ENCODE peak calls at places on chromosomes 6 and 20, in five cellular contexts. V, P, M, E and T are unnamed samples.

GRCh38 chr6:78615430-78615904 is 251.9 kb upstream of the IRAK1BP1 start:
- DNase-seq in E (no peak), M (no peak), P (no peak), V (no peak), T (no peak)

GRCh38 chr6:44676826-44677433 is 289.4 kb downstream of the CDC5L start:
- DNase-seq in M (peak; percentile 1), P (no peak), V (no peak), E (no peak), T (peak; percentile 60)

GRCh38 chr20:29410805-29411457 is 1846.5 kb upstream of the DEFB115 start:
- DNase-seq in E (no peak), M (no peak), P (no peak), V (no peak), T (no peak)

GRCh38 chr6:81766482-81767069 is 14.1 kb upstream of the TENT5A start:
- DNase-seq in P (no peak), V (no peak), E (no peak), M (no peak), T (no peak)

GRCh38 chr20:6142348-6142993 is 19.6 kb upstream of the FERMT1 start:
- DNase-seq in M (peak; percentile 63), V (peak; percentile 60), P (no peak), E (no peak), T (peak; percentile 35)

GRCh38 chr6:28368522-28368921 is 18.8 kb downstream of the ZKSCAN3 start:
- DNase-seq in E (no peak), P (no peak), V (no peak), M (no peak), T (no peak)

GRCh38 chr6:37314803-37315515 is 38.8 kb upstream of the RNF8 start:
- DNase-seq in V (peak; percentile 7), P (no peak), M (no peak), E (no peak), T (peak; percentile 74)

GRCh38 chr6:53348436-53349208 is at the start of gene ELOVL5:
- DNase-seq in P (peak; percentile 98), M (peak; percentile 99), E (peak; percentile 99), V (peak; percentile 94), T (peak; percentile 96)

GRCh38 chr6:142746524-142746923 is 198.5 kb downstream of the HIVEP2 start:
- DNase-seq in V (no peak), M (no peak), E (no peak), P (no peak), T (peak; percentile 77)

GRCh38 chr20:31496761-31497295 is 17.4 kb upstream of the HM13 start:
- DNase-seq in E (peak; percentile 45), V (no peak), P (peak; percentile 82), M (no peak), T (peak; percentile 63)

GRCh38 chr6:6912841-6913240 is 194.9 kb upstream of the RREB1 start:
- DNase-seq in E (no peak), P (no peak), V (no peak), M (no peak), T (no peak)

GRCh38 chr6:53768636-53769035 is 26.2 kb upstream of the LRRC1 start:
- DNase-seq in V (no peak), M (no peak), E (no peak), P (no peak), T (no peak)

GRCh38 chr6:123777554-123777953 is 26.1 kb upstream of the NKAIN2 start:
- DNase-seq in M (no peak), E (no peak), P (no peak), V (no peak), T (no peak)

GRCh38 chr6:156933201-156934053 is 156.2 kb downstream of the ARID1B start:
- DNase-seq in P (no peak), M (peak; percentile 65), E (no peak), V (no peak), T (no peak)

GRCh38 chr6:130964289-130964688 is 98.8 kb downstream of the EPB41L2 start:
- DNase-seq in V (no peak), P (no peak), M (no peak), E (no peak), T (no peak)

GRCh38 chr20:25275813-25276532 is 28.1 kb downstream of the PYGB start:
- DNase-seq in E (no peak), M (no peak), P (peak; percentile 14), V (no peak), T (no peak)

GRCh38 chr6:16766043-16766521 is 4.8 kb upstream of the ATXN1 start:
- DNase-seq in V (peak; percentile 83), E (no peak), M (no peak), P (no peak), T (no peak)

GRCh38 chr6:32406857-32407256 is at the start of gene BTNL2:
- DNase-seq in P (no peak), M (no peak), E (no peak), V (no peak), T (no peak)

GRCh38 chr20:33095249-33095648 is 15.8 kb downstream of the BPIFB4 start:
- DNase-seq in P (no peak), V (no peak), E (no peak), M (no peak), T (no peak)

GRCh38 chr6:156599977-156600647 is 177.1 kb upstream of the ARID1B start:
- DNase-seq in P (no peak), V (no peak), E (no peak), M (peak; percentile 22), T (no peak)

GRCh38 chr6:165987483-165988305 is 180.0 kb downstream of the TBXT start:
- DNase-seq in V (no peak), M (no peak), P (peak; percentile 87), E (no peak), T (peak; percentile 39)

DNA sequence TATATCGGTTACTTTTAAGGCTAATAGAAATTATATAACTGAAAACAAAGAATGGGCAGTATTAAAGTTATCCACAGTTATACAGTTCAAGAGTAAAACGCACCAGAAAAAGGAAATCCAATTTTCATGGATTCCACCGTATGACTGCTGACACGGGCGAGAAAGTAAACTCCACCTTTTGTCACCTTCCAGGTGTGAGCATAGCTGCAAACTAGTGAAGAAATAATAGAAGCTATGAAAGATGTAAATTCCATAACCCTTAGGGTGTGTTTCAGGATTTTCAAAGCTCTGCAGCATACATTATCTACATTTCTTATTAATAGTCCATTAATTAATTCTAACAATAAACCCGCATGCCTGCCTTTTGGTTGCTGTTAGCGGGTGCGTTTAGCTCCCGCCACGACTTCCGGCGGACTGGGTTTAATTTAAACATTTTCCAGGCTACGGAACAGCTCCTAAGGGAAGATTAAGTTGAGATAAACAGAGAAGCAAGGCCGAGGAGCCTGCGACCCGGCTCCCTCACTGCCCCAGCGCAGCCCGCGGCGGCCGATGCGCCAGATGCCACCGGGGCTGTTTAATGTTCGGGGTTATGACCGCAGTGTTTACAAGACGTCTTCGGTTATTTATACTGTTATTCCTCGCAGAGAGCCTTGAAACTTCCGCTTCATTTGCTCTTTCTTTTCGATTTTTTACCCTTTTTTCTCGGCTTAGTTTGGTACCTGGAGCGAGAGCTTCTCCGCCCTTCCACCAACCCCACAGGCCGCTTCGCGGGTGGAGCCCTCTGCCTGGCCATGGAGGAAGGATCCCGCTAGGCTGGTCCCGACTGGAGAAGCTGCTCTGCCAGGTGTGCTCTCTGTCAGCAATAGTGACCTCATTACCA is 3.8 kb downstream of the TCF21 start:
- DNase-seq in V (no peak), M (no peak), E (no peak), P (no peak), T (no peak)
- H3K4me1 ChIP-seq in V (peaks cover 33% of the 10 kb centered on the region), M (no peaks in the 10 kb centered on the region), E (peaks cover 9% of the 10 kb centered on the region), P (peaks cover 50% of the 10 kb centered on the region), T (no peaks in the 10 kb centered on the region)

GRCh38 chr6:10554826-10555225 is 33.7 kb downstream of the GCNT2 start:
- DNase-seq in P (no peak), E (no peak), V (no peak), M (no peak), T (no peak)

GRCh38 chr6:10556496-10557391 is 35.6 kb downstream of the GCNT2 start:
- DNase-seq in V (no peak), E (no peak), P (no peak), M (no peak), T (no peak)

GRCh38 chr6:10553869-10554268 is 32.7 kb downstream of the GCNT2 start:
- DNase-seq in V (no peak), P (no peak), M (no peak), E (no peak), T (no peak)

GRCh38 chr6:10557886-10558285 is 36.7 kb downstream of the GCNT2 start:
- DNase-seq in M (no peak), P (no peak), E (no peak), V (no peak), T (no peak)

DNA sequence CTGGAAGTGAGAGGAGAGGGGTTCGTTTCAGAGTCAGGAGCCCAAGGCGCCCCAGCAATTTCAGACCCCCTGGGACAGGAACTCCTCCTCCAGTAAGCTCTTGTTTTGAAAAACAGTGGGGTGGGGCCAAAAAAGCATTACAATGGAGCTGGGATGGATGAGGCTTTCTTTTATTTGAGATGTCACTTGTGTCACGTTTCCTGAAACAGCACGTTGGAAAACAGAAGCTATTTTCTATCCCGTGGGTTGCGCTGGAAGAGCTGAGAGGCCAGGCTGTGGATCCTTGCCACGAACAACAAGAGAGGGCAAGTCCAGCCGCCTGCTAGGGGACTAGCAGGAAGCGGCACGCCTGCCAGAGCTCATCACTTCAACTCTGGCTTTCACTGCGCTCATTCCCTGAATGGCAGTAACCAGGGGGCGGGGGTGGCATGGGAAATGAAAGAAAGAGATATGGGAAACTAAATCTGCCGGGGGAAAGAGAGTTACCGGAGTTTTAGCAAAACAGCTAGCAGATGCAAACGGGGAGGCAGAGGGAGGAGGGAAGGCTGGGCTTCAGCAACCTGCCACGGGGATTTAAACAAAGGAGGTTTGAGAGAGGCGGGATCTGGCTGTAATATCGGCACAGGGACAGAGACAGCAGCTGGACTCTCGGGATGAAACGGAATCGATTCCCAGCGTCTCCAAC is 34.6 kb downstream of the GCNT2 start:
- DNase-seq in E (peak; percentile 28), V (no peak), M (peak; percentile 88), P (peak; percentile 65), T (peak; percentile 39)
- H3K27ac ChIP-seq in E (peak overlapping the region; percentile 62), V (no peak overlapping the region), M (peak overlapping the region; percentile 69), P (peak overlapping the region; percentile 70), T (no peak overlapping the region)

DNA sequence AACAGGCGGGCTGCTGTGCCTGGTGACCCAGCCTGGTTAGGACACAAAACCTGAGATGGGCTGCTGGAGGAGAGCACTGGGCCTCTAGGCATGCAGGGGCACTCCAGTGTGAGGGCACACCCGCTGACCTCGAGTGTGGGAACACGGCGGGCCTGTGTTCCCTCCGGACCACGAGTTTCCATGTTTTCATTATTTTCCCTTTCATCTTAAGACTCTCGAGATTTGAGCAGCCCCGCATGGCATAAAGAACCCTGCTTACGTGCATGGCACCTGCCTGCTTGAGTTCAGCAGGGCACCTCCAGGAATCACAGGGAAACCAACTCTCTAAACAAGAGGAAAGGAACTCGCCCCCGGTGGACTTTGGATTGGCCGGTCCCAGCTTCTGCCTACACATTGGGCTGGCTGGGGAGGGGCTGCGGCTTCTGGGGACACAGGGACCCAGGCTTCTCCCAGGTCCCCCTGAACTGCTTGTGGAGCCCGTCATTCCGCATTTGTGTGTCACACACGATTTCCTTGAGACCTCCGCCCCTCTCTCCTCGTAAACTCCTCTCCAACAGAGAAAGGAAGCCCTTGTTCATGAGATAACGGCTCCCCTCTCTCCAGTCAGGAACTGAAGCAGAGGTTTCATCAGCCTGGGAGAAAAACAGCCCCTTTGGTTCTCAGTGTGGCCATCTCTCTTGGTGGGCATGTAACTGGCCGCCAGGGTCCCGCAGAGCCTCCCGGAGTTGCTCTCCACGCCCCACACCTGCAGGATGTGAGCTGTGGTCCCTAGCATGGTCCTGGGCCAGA is 181.8 kb downstream of the TTLL2 start:
- DNase-seq in P (no peak), M (no peak), V (no peak), E (no peak), T (no peak)
- H3K9me3 ChIP-seq in P (no peaks in the 10 kb centered on the region), M (no peaks in the 10 kb centered on the region), V (no peaks in the 10 kb centered on the region), E (no peaks in the 10 kb centered on the region), T (no peaks in the 10 kb centered on the region)

DNA sequence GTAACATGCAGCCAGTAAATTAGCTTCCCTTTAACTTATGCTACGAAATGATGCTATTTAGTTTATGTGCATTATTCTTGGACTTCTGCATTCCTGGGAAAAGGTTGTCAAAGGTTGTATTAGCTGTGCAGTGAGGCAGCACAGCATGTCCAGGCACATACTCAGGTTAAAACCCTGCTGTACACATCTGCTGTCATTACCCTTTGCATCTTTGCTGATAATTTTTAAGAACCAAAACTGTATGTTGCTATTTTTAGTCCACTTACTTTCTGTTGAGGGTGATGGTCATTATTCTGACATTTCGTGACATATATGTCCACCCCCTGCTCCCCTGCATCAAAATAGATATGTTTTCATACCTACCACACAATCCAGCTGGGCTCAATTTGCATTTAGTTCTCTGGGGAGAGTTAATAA is 142.5 kb upstream of the SPACA1 start:
- DNase-seq in P (no peak), V (no peak), M (no peak), E (no peak), T (no peak)
- H3K4me1 ChIP-seq in P (no peaks in the 10 kb centered on the region), V (no peaks in the 10 kb centered on the region), M (no peaks in the 10 kb centered on the region), E (peaks cover 3% of the 10 kb centered on the region), T (peaks cover 27% of the 10 kb centered on the region)